ENCODE peak calls at places on chromosomes 7 and 10, in ten cellular contexts. One of them, this sample, is unnamed.
A peak's percentile ranks its signal among the peaks of the same experiment; 100 is the strongest.

GRCh38 chr7:155129186-155129585 is 59.1 kb downstream of the HTR5A start:
- DNase-seq in A172: no peak
- DNase-seq in stimulated activated CD8-positive, alpha-beta memory T cell treated with anti-CD3 and anti-CD28 coated beads, Interleukin-15, amount 100 ng/mL, for 1 hour: no peak
- DNase-seq in stimulated activated CD4-positive, alpha-beta T cell treated with anti-CD3 and anti-CD28 coated beads, Interleukin-4, amount 100 ng/mL, for 4 hours: no peak
- DNase-seq in KBM-7: no peak
- DNase-seq in AML-193: no peak
- DNase-seq in kidney tubule cell: no peak
- DNase-seq in kidney glomerular epithelial cell: no peak
- DNase-seq in AG08396: no peak
- DNase-seq in psoas muscle: no peak
- DNase-seq in this sample: no peak

GRCh38 chr7:106346678-106347217 is 62.0 kb upstream of the NAMPT start:
- DNase-seq in A172: peak; percentile 96
- DNase-seq in stimulated activated CD8-positive, alpha-beta memory T cell treated with anti-CD3 and anti-CD28 coated beads, Interleukin-15, amount 100 ng/mL, for 1 hour: peak; percentile 8
- DNase-seq in stimulated activated CD4-positive, alpha-beta T cell treated with anti-CD3 and anti-CD28 coated beads, Interleukin-4, amount 100 ng/mL, for 4 hours: no peak
- DNase-seq in KBM-7: peak; percentile 89
- DNase-seq in AML-193: peak; percentile 96
- DNase-seq in kidney tubule cell: peak; percentile 77
- DNase-seq in kidney glomerular epithelial cell: no peak
- DNase-seq in AG08396: peak; percentile 39
- DNase-seq in psoas muscle: no peak
- DNase-seq in this sample: no peak

GRCh38 chr7:7739718-7740355 is 21.4 kb upstream of the RPA3 start:
- DNase-seq in A172: no peak
- DNase-seq in stimulated activated CD8-positive, alpha-beta memory T cell treated with anti-CD3 and anti-CD28 coated beads, Interleukin-15, amount 100 ng/mL, for 1 hour: no peak
- DNase-seq in stimulated activated CD4-positive, alpha-beta T cell treated with anti-CD3 and anti-CD28 coated beads, Interleukin-4, amount 100 ng/mL, for 4 hours: no peak
- DNase-seq in KBM-7: no peak
- DNase-seq in AML-193: no peak
- DNase-seq in kidney tubule cell: peak; percentile 3
- DNase-seq in kidney glomerular epithelial cell: peak; percentile 4
- DNase-seq in AG08396: no peak
- DNase-seq in psoas muscle: no peak
- DNase-seq in this sample: no peak

GRCh38 chr7:155482511-155483183 is 24.7 kb downstream of the EN2 start:
- DNase-seq in A172: no peak
- DNase-seq in stimulated activated CD8-positive, alpha-beta memory T cell treated with anti-CD3 and anti-CD28 coated beads, Interleukin-15, amount 100 ng/mL, for 1 hour: no peak
- DNase-seq in stimulated activated CD4-positive, alpha-beta T cell treated with anti-CD3 and anti-CD28 coated beads, Interleukin-4, amount 100 ng/mL, for 4 hours: no peak
- DNase-seq in KBM-7: no peak
- DNase-seq in AML-193: no peak
- DNase-seq in kidney tubule cell: no peak
- DNase-seq in kidney glomerular epithelial cell: no peak
- DNase-seq in AG08396: no peak
- DNase-seq in psoas muscle: no peak
- DNase-seq in this sample: no peak

GRCh38 chr10:79007843-79008319 is 60.9 kb upstream of the ZMIZ1 start:
- DNase-seq in A172: no peak
- DNase-seq in stimulated activated CD8-positive, alpha-beta memory T cell treated with anti-CD3 and anti-CD28 coated beads, Interleukin-15, amount 100 ng/mL, for 1 hour: no peak
- DNase-seq in stimulated activated CD4-positive, alpha-beta T cell treated with anti-CD3 and anti-CD28 coated beads, Interleukin-4, amount 100 ng/mL, for 4 hours: no peak
- DNase-seq in KBM-7: no peak
- DNase-seq in AML-193: no peak
- DNase-seq in kidney tubule cell: no peak
- DNase-seq in kidney glomerular epithelial cell: no peak
- DNase-seq in AG08396: no peak
- DNase-seq in psoas muscle: peak; percentile 72
- DNase-seq in this sample: no peak

GRCh38 chr7:28570113-28570969 is 158.0 kb downstream of the CREB5 start:
- DNase-seq in A172: no peak
- DNase-seq in stimulated activated CD8-positive, alpha-beta memory T cell treated with anti-CD3 and anti-CD28 coated beads, Interleukin-15, amount 100 ng/mL, for 1 hour: no peak
- DNase-seq in stimulated activated CD4-positive, alpha-beta T cell treated with anti-CD3 and anti-CD28 coated beads, Interleukin-4, amount 100 ng/mL, for 4 hours: no peak
- DNase-seq in KBM-7: no peak
- DNase-seq in AML-193: no peak
- DNase-seq in kidney tubule cell: peak; percentile 100
- DNase-seq in kidney glomerular epithelial cell: peak; percentile 100
- DNase-seq in AG08396: no peak
- DNase-seq in psoas muscle: no peak
- DNase-seq in this sample: no peak

GRCh38 chr10:60185426-60185825 is 204.2 kb downstream of the ANK3 start:
- DNase-seq in A172: no peak
- DNase-seq in stimulated activated CD8-positive, alpha-beta memory T cell treated with anti-CD3 and anti-CD28 coated beads, Interleukin-15, amount 100 ng/mL, for 1 hour: no peak
- DNase-seq in stimulated activated CD4-positive, alpha-beta T cell treated with anti-CD3 and anti-CD28 coated beads, Interleukin-4, amount 100 ng/mL, for 4 hours: no peak
- DNase-seq in KBM-7: no peak
- DNase-seq in AML-193: no peak
- DNase-seq in kidney tubule cell: no peak
- DNase-seq in kidney glomerular epithelial cell: no peak
- DNase-seq in AG08396: no peak
- DNase-seq in psoas muscle: no peak
- DNase-seq in this sample: no peak

GRCh38 chr7:157565201-157565626 is 228.4 kb downstream of the DNAJB6 start:
- DNase-seq in A172: peak; percentile 82
- DNase-seq in stimulated activated CD8-positive, alpha-beta memory T cell treated with anti-CD3 and anti-CD28 coated beads, Interleukin-15, amount 100 ng/mL, for 1 hour: no peak
- DNase-seq in stimulated activated CD4-positive, alpha-beta T cell treated with anti-CD3 and anti-CD28 coated beads, Interleukin-4, amount 100 ng/mL, for 4 hours: no peak
- DNase-seq in KBM-7: no peak
- DNase-seq in AML-193: no peak
- DNase-seq in kidney tubule cell: peak; percentile 27
- DNase-seq in kidney glomerular epithelial cell: no peak
- DNase-seq in AG08396: no peak
- DNase-seq in psoas muscle: no peak
- DNase-seq in this sample: no peak

GRCh38 chr7:5403442-5403841 is 20.2 kb downstream of the TNRC18 start:
- DNase-seq in A172: no peak
- DNase-seq in stimulated activated CD8-positive, alpha-beta memory T cell treated with anti-CD3 and anti-CD28 coated beads, Interleukin-15, amount 100 ng/mL, for 1 hour: no peak
- DNase-seq in stimulated activated CD4-positive, alpha-beta T cell treated with anti-CD3 and anti-CD28 coated beads, Interleukin-4, amount 100 ng/mL, for 4 hours: no peak
- DNase-seq in KBM-7: no peak
- DNase-seq in AML-193: no peak
- DNase-seq in kidney tubule cell: no peak
- DNase-seq in kidney glomerular epithelial cell: no peak
- DNase-seq in AG08396: no peak
- DNase-seq in psoas muscle: no peak
- DNase-seq in this sample: no peak

GRCh38 chr10:50963063-50963462 is 77.6 kb upstream of the A1CF start:
- DNase-seq in A172: no peak
- DNase-seq in stimulated activated CD8-positive, alpha-beta memory T cell treated with anti-CD3 and anti-CD28 coated beads, Interleukin-15, amount 100 ng/mL, for 1 hour: no peak
- DNase-seq in stimulated activated CD4-positive, alpha-beta T cell treated with anti-CD3 and anti-CD28 coated beads, Interleukin-4, amount 100 ng/mL, for 4 hours: no peak
- DNase-seq in KBM-7: no peak
- DNase-seq in AML-193: no peak
- DNase-seq in kidney tubule cell: no peak
- DNase-seq in kidney glomerular epithelial cell: no peak
- DNase-seq in AG08396: no peak
- DNase-seq in psoas muscle: no peak
- DNase-seq in this sample: no peak

GRCh38 chr10:107687702-107688101 is 523.2 kb upstream of the SORCS1 start:
- DNase-seq in A172: no peak
- DNase-seq in stimulated activated CD8-positive, alpha-beta memory T cell treated with anti-CD3 and anti-CD28 coated beads, Interleukin-15, amount 100 ng/mL, for 1 hour: no peak
- DNase-seq in stimulated activated CD4-positive, alpha-beta T cell treated with anti-CD3 and anti-CD28 coated beads, Interleukin-4, amount 100 ng/mL, for 4 hours: no peak
- DNase-seq in KBM-7: no peak
- DNase-seq in AML-193: peak; percentile 64
- DNase-seq in kidney tubule cell: peak; percentile 11
- DNase-seq in kidney glomerular epithelial cell: no peak
- DNase-seq in AG08396: no peak
- DNase-seq in psoas muscle: no peak
- DNase-seq in this sample: no peak

GRCh38 chr10:43210556-43210955 is 56.3 kb downstream of the RASGEF1A start:
- DNase-seq in A172: no peak
- DNase-seq in stimulated activated CD8-positive, alpha-beta memory T cell treated with anti-CD3 and anti-CD28 coated beads, Interleukin-15, amount 100 ng/mL, for 1 hour: no peak
- DNase-seq in stimulated activated CD4-positive, alpha-beta T cell treated with anti-CD3 and anti-CD28 coated beads, Interleukin-4, amount 100 ng/mL, for 4 hours: no peak
- DNase-seq in KBM-7: no peak
- DNase-seq in AML-193: no peak
- DNase-seq in kidney tubule cell: no peak
- DNase-seq in kidney glomerular epithelial cell: no peak
- DNase-seq in AG08396: no peak
- DNase-seq in psoas muscle: peak; percentile 43
- DNase-seq in this sample: no peak

GRCh38 chr10:45419673-45420020 is 45.6 kb downstream of the ALOX5 start:
- DNase-seq in A172: no peak
- DNase-seq in stimulated activated CD8-positive, alpha-beta memory T cell treated with anti-CD3 and anti-CD28 coated beads, Interleukin-15, amount 100 ng/mL, for 1 hour: no peak
- DNase-seq in stimulated activated CD4-positive, alpha-beta T cell treated with anti-CD3 and anti-CD28 coated beads, Interleukin-4, amount 100 ng/mL, for 4 hours: no peak
- DNase-seq in KBM-7: no peak
- DNase-seq in AML-193: no peak
- DNase-seq in kidney tubule cell: no peak
- DNase-seq in kidney glomerular epithelial cell: no peak
- DNase-seq in AG08396: no peak
- DNase-seq in psoas muscle: peak; percentile 69
- DNase-seq in this sample: no peak

GRCh38 chr10:13224210-13224995 is 9.8 kb downstream of the UCMA start:
- DNase-seq in A172: no peak
- DNase-seq in stimulated activated CD8-positive, alpha-beta memory T cell treated with anti-CD3 and anti-CD28 coated beads, Interleukin-15, amount 100 ng/mL, for 1 hour: no peak
- DNase-seq in stimulated activated CD4-positive, alpha-beta T cell treated with anti-CD3 and anti-CD28 coated beads, Interleukin-4, amount 100 ng/mL, for 4 hours: no peak
- DNase-seq in KBM-7: no peak
- DNase-seq in AML-193: no peak
- DNase-seq in kidney tubule cell: no peak
- DNase-seq in kidney glomerular epithelial cell: no peak
- DNase-seq in AG08396: peak; percentile 25
- DNase-seq in psoas muscle: no peak
- DNase-seq in this sample: no peak

GRCh38 chr7:2033586-2034135 is 199.1 kb downstream of the MAD1L1 start:
- DNase-seq in A172: no peak
- DNase-seq in stimulated activated CD8-positive, alpha-beta memory T cell treated with anti-CD3 and anti-CD28 coated beads, Interleukin-15, amount 100 ng/mL, for 1 hour: no peak
- DNase-seq in stimulated activated CD4-positive, alpha-beta T cell treated with anti-CD3 and anti-CD28 coated beads, Interleukin-4, amount 100 ng/mL, for 4 hours: no peak
- DNase-seq in KBM-7: no peak
- DNase-seq in AML-193: no peak
- DNase-seq in kidney tubule cell: no peak
- DNase-seq in kidney glomerular epithelial cell: no peak
- DNase-seq in AG08396: no peak
- DNase-seq in psoas muscle: no peak
- DNase-seq in this sample: no peak